ENCODE peak calls at places on chromosomes 3 and 15, in four cellular contexts. W is endothelial cell of umbilical vein, O is HCT116, U is HepG2. H is an unnamed sample. For H3K36me3, the result is how much of the 10 kb centered on the place peaks cover.

GRCh38 chr3:64054488-64054887 is 31.2 kb upstream of the PSMD6 start:
- DNase-seq in O (no peak), W (no peak), U (no peak), H (no peak)

GRCh38 chr3:128805771-128806170 is 73.6 kb upstream of the ACAD9 start:
- DNase-seq in W (peak), O (no peak), U (no peak), H (peak)

GRCh38 chr15:84696757-84697156 is 19.2 kb downstream of the SEC11A start:
- DNase-seq in U (no peak), O (no peak), W (no peak), H (no peak)

GRCh38 chr15:87219650-87220615 is 1036.6 kb downstream of the NTRK3 start:
- DNase-seq in U (no peak), W (no peak), O (no peak), H (no peak)

GRCh38 chr3:153162513-153163348 is 705 bp downstream of the RAP2B start:
- DNase-seq in U (no peak), O (no peak), W (peak), H (no peak)

GRCh38 chr15:85380860-85381535 is 595 bp downstream of the AKAP13 start:
- DNase-seq in O (no peak), W (peak), U (no peak), H (no peak)

GRCh38 chr3:168088106-168088722 is 7.5 kb downstream of the GOLIM4 start:
- DNase-seq in U (peak), O (no peak), W (no peak), H (no peak)

GRCh38 chr3:169813757-169814517 is 1.2 kb upstream of the LRRC34 start:
- DNase-seq in O (no peak), W (peak), U (peak), H (no peak)

GRCh38 chr3:126370606-126371005 is 13.4 kb upstream of the KLF15 start:
- DNase-seq in W (no peak), U (no peak), O (no peak), H (no peak)

GRCh38 chr3:57942872-57943283 is 65.3 kb upstream of the FLNB start:
- DNase-seq in W (no peak), O (no peak), U (no peak), H (no peak)

GRCh38 chr15:43977072-43977884 is 150.5 kb downstream of the WDR76 start:
- DNase-seq in U (peak), W (peak), O (peak), H (no peak)

GRCh38 chr15:44066211-44066827 is 128.8 kb downstream of the FRMD5 start:
- DNase-seq in O (peak), W (peak), U (peak), H (peak)

GRCh38 chr15:89363770-89364169 is 29.1 kb upstream of the POLG start:
- DNase-seq in W (no peak), O (no peak), U (no peak), H (no peak)

GRCh38 chr15:22895465-22896190 is 57.2 kb downstream of the NIPA2 start:
- DNase-seq in O (peak), W (no peak), U (no peak), H (peak)

GRCh38 chr3:58691997-58692396 is 25.4 kb upstream of the FAM3D start:
- DNase-seq in W (no peak), O (peak), U (no peak), H (no peak)

GRCh38 chr3:195087321-195087720 is 183.6 kb downstream of the XXYLT1 start:
- DNase-seq in O (no peak), U (no peak), W (no peak), H (no peak)

GRCh38 chr3:5072100-5072816 is 49.8 kb upstream of the ARL8B start:
- DNase-seq in W (no peak), O (no peak), U (no peak), H (no peak)

GRCh38 chr3:74415731-74416130 is 198.7 kb downstream of the CNTN3 start:
- DNase-seq in U (no peak), O (no peak), W (no peak), H (no peak)

GRCh38 chr3:31453430-31453829 is 79.3 kb upstream of the STT3B start:
- DNase-seq in O (no peak), U (no peak), W (no peak), H (no peak)

GRCh38 chr3:134754768-134755559 is 40.1 kb upstream of the EPHB1 start:
- DNase-seq in W (peak), O (peak), U (peak), H (peak)

GRCh38 chr3:43733459-43734384 is 43.0 kb downstream of the ABHD5 start:
- DNase-seq in O (no peak), W (peak), U (no peak), H (peak)

GRCh38 chr3:133940536-133940935 is 44.9 kb upstream of the RAB6B start:
- DNase-seq in W (no peak), O (no peak), U (no peak), H (no peak)

GRCh38 chr3:33373082-33373437 is 67.1 kb downstream of the UBP1 start:
- DNase-seq in W (no peak), O (no peak), U (no peak), H (no peak)
- TF ChIP-seq CTCF in W (no peak), O (no peak), U (no peak), H (no peak)

GRCh38 chr15:48577495-48577894 is 68.0 kb downstream of the FBN1 start:
- DNase-seq in W (peak), U (no peak), O (no peak), H (peak)
- H3K36me3 ChIP-seq in W (under half), U (under half), O (under half), H (under half)

DNA sequence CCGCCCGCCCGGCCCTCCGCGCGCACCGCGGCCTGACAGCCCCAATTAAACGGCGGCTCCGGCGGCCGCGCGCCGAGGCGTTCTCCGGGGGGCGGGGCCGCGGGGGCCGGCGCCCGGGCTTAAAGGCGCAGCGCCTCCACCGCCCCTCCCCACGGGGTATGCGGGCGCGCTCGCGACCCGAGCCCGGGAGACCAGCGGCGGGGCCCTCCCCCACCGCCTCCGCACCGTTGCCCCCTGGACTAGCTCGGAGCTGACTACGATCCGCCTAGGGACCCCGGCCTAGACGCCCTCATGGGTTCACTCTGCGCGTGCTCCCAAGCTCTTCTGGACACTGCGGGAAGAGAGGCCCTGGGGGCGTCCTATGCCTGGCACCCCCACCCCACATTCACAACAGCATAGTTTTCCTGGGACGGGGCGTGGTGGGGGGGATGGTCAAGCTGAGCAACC is at the start of gene DUSP7:
- DNase-seq in O (no peak), W (no peak), U (no peak), H (no peak)
- TF ChIP-seq CTCF in O (no peak), W (no peak), U (no peak), H (no peak)

GRCh38 chr3:50327129-50327528 is 894 bp downstream of the TUSC2 start:
- DNase-seq in U (no peak), O (no peak), W (no peak), H (no peak)
- H3K36me3 ChIP-seq in U (under half), O (under half), W (under half), H (under half)

DNA sequence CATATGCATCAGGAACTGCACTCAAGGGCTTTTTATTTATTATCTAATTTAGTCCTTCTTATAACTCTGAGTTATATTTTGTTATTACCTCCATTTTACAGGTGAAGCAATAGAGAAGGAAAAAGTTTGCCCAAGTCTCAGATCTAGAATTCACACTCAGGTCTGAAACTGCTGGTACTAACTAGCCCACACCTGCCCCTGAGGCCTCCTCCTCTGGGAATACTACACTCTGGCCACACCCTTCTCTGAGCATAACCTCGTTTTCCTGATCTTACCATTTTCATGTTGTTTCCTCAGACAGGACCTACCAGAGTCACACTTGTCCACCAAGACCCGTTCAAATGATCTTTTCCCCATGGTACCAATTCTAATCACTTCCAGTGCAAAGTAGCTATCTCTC is 94.1 kb upstream of the CHRM5 start:
- DNase-seq in U (no peak), W (no peak), O (no peak), H (no peak)
- TF ChIP-seq CTCF in U (no peak), W (no peak), O (no peak), H (no peak)

DNA sequence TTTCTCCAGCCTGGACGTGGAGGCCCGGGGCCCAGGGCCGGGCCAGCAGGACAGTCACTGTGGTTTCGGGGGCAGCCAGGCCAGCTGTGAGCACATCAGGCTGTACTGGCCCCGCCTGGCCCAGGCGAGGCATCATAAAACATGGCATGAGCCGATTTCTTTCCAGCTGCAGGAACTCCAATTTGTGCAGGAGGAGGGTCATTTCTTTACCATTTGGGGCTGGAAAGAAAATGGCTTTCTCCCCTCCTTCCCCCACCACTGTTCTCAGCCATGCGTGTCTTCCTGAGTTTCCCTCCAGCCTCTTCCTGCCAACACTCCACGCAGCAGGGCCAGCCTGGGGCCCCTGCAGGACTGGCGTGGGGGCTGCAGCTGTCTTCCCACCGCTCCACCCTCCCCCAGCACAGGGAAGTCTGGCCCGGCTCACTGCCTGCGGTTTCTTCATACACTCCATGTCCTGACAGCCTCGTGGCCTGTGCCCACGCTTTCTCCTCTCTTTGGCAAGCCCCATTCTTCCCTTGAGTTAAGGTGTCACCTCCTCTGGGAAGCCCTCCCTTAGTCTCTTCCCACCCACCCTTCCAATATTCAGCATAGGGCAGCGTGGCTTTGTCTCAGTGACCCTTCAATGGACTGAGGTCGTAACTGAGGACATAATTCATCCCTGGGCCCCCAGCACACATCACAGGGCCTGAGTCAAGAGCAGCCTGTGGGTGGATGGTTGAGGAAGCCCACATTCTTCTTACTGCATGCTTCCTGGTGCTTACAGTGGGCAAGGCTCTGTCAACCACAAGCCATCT is 135.8 kb downstream of the CHSY1 start:
- DNase-seq in W (no peak), U (no peak), O (no peak), H (no peak)
- H3K36me3 ChIP-seq in W (under half), U (under half), O (under half), H (under half)

GRCh38 chr15:42202653-42203052 is 5.5 kb downstream of the VPS39 start:
- DNase-seq in O (no peak), W (no peak), U (no peak), H (no peak)
- TF ChIP-seq CTCF in O (no peak), W (no peak), U (no peak), H (no peak)

DNA sequence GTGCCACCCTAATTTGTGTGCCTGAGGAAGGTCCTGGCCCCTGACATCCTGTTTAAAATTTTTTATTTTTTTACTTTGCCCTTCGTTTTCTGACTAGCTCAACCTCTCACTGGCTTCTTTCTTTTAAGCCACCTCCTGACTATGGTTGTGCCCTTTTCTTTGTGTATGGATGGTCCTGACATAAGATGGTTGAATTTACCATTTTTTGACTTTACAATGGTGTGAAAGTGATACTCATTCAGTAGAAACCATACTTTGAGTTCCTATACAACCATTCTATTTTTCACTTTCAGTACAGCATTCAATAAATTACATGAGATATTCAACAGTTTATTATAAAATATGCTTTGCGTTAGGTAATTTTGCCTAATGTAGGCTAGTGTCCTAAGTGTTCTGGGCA is 74.3 kb upstream of the PTX3 start:
- DNase-seq in W (no peak), O (no peak), U (no peak), H (no peak)
- H3K36me3 ChIP-seq in W (under half), O (under half), U (under half), H (under half)

DNA sequence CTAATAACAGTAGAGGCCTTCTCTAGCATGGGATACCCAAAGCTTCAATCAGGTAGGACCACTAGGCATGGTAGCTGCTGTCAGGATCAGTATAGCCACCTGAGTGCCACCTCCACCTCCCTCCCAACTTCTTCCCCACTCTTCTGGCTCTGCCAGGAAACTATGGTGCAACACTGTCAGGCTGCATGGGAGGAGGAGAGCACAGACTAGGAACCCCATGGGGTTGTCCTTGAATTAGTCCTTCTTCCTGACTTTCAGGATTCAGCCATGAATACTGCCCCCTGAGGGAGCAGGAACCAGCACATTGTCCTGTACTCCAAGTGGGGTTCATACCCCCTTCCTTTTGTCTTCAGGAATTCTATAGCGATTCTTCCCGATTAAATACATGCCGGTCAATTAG is 340.8 kb upstream of the ONECUT1 start:
- DNase-seq in U (no peak), W (no peak), O (no peak), H (no peak)
- TF ChIP-seq CTCF in U (no peak), W (no peak), O (no peak), H (no peak)

H was measured in brain microvascular endothelial cell.